ENCODE peak calls at places on chromosomes 4 and X, in six cellular contexts. U, G, H, C, R and X are unnamed samples.
A peak's percentile ranks its signal among the peaks of the same experiment; 100 is the strongest.

GRCh38 chrX:122026665-122027064 is 979.3 kb downstream of the GLUD2 start:
- DNase-seq in U (no peak), G (no peak), H (no peak), C (no peak), R (no peak), X (no peak)

GRCh38 chrX:73922856-73923429 is 359.9 kb downstream of the CHIC1 start:
- DNase-seq in U (no peak), G (no peak), H (no peak), C (no peak), R (no peak), X (no peak)

GRCh38 chr4:24952667-24953066 is 39.8 kb upstream of the CCDC149 start:
- DNase-seq in U (no peak), G (no peak), H (no peak), C (no peak), R (no peak), X (no peak)

GRCh38 chr4:54784188-54784671 is 126.5 kb downstream of the KIT start:
- DNase-seq in U (peak; percentile 40), G (no peak), H (peak; percentile 23), C (peak; percentile 68), R (peak; percentile 79), X (no peak)

GRCh38 chr4:8228319-8229250 is 29.5 kb downstream of the SH3TC1 start:
- DNase-seq in U (no peak), G (peak; percentile 42), H (no peak), C (peak; percentile 77), R (peak; percentile 53), X (peak; percentile 70)

GRCh38 chrX:22699591-22700091 is 300.1 kb upstream of the DDX53 start:
- DNase-seq in U (no peak), G (no peak), H (no peak), C (peak; percentile 1), R (no peak), X (no peak)

GRCh38 chr4:187470061-187470460 is 525.5 kb upstream of the ZFP42 start:
- DNase-seq in U (no peak), G (no peak), H (no peak), C (no peak), R (no peak), X (no peak)

GRCh38 chrX:103640401-103641155 is 11.8 kb downstream of the TCEAL1 start:
- DNase-seq in U (no peak), G (no peak), H (no peak), C (no peak), R (no peak), X (no peak)

GRCh38 chr4:48093949-48094550 is 40.0 kb downstream of the TXK start:
- DNase-seq in U (peak; percentile 80), G (no peak), H (no peak), C (no peak), R (no peak), X (no peak)

GRCh38 chrX:6694977-6695376 is 160.1 kb upstream of the VCX3A start:
- DNase-seq in U (no peak), G (no peak), H (no peak), C (no peak), R (no peak), X (no peak)

GRCh38 chr4:25654031-25654970 is 1.4 kb upstream of the SLC34A2 start:
- DNase-seq in U (peak; percentile 27), G (no peak), H (no peak), C (no peak), R (no peak), X (no peak)

GRCh38 chr4:7301126-7301785 is 108.9 kb downstream of the SORCS2 start:
- DNase-seq in U (no peak), G (no peak), H (no peak), C (no peak), R (no peak), X (no peak)

GRCh38 chr4:169399976-169400767 is 129.4 kb upstream of the SH3RF1 start:
- DNase-seq in U (no peak), G (no peak), H (no peak), C (no peak), R (no peak), X (no peak)

GRCh38 chr4:89009653-89010369 is 47.2 kb downstream of the FAM13A start:
- DNase-seq in U (no peak), G (no peak), H (no peak), C (no peak), R (no peak), X (no peak)

GRCh38 chrX:109300415-109300814 is 181.5 kb downstream of the GUCY2F start:
- DNase-seq in U (no peak), G (no peak), H (no peak), C (no peak), R (no peak), X (no peak)

GRCh38 chr4:84966382-84967291 is at the start of gene WDFY3:
- DNase-seq in U (peak; percentile 74), G (peak; percentile 44), H (peak; percentile 48), C (peak; percentile 86), R (peak; percentile 69), X (no peak)

GRCh38 chr4:168318266-168318895 is at the start of gene DDX60:
- DNase-seq in U (no peak), G (peak; percentile 41), H (peak; percentile 35), C (peak; percentile 23), R (no peak), X (peak; percentile 68)

GRCh38 chr4:40367451-40367850 is 32.3 kb downstream of the CHRNA9 start:
- DNase-seq in U (no peak), G (no peak), H (no peak), C (no peak), R (no peak), X (no peak)

GRCh38 chrX:67094061-67094460 is 449.8 kb upstream of the AR start:
- DNase-seq in U (no peak), G (no peak), H (no peak), C (no peak), R (no peak), X (no peak)

GRCh38 chr4:181578911-181579310 is 664.3 kb upstream of the TENM3 start:
- DNase-seq in U (no peak), G (no peak), H (no peak), C (no peak), R (no peak), X (no peak)

DNA sequence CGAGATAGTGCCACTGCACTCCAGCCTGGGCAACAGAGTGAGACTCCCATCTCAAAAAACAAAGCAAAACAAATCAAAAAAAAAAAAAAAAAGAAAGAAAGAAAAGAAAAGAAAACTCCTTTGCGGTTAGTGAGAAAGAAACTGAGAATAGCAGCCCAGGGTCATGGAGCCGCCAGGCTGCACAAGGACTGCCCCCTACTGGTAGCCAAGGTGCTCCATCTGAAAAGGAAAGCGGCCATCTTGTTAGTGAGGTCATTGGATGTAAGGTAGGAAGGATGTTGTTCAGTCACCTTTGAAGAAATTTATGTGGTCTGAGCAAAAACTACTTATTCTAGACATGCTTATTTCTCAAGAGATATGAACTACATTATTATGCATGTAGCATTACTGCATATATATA is 660.6 kb upstream of the TENM3 start:
- DNase-seq in U (no peak), G (no peak), H (no peak), C (no peak), R (no peak), X (no peak)
- TF ChIP-seq CTCF in U (no peak), G (no peak), H (no peak), C (no peak), R (no peak), X (no peak)

GRCh38 chrX:135476378-135476777 is 44.1 kb upstream of the INTS6L start:
- DNase-seq in U (no peak), G (no peak), H (no peak), C (no peak), R (no peak), X (no peak)

GRCh38 chrX:135480076-135480475 is 40.4 kb upstream of the INTS6L start:
- DNase-seq in U (no peak), G (no peak), H (no peak), C (no peak), R (no peak), X (no peak)

GRCh38 chrX:135481696-135482179 is 38.7 kb upstream of the INTS6L start:
- DNase-seq in U (no peak), G (no peak), H (no peak), C (no peak), R (no peak), X (no peak)

DNA sequence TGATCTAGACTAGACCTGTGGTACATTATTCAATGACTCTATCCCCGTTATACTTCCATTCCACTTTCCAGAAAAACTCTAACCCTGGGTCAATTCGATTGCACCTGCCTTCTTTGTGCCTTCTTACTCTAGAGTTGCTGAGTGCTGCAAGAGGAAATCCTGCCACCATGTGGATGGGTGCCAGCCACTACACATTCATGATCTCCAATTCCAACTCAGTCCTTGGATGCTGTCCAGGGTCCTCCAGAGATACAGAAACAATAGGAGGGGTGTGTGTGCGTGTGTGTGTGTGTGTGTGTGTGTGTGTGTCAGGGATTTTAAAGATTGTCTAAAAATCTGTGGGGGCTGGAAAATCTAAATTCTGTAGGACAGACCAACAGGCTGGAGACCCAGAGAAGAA is 42.9 kb upstream of the INTS6L start:
- DNase-seq in U (peak; percentile 34), G (no peak), H (no peak), C (no peak), R (peak; percentile 11), X (no peak)
- TF ChIP-seq CTCF in U (peak; percentile 59), G (no peak), H (no peak), C (no peak), R (peak; percentile 45), X (no peak)

DNA sequence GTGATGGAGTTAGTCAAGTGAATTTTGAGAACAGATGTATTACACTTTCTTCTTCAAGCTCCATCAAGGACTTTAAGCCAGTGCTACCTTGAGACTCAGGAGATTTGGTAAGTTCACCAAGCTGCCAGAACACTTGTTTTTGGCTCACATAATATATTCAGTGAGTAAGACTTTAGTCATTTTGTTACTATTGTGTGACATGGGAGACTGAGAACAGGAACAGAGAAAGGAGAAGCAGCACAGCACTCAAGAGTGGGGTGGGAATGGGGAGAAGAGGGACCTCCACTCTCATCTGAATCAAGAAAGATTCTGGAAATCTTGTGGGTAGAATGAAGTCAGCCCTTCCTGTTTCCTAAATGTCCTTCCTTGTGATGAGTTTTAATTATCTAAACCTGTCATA is 87.3 kb upstream of the TET2 start:
- DNase-seq in U (no peak), G (no peak), H (no peak), C (no peak), R (no peak), X (no peak)
- TF ChIP-seq CTCF in U (no peak), G (no peak), H (no peak), C (no peak), R (no peak), X (no peak)

DNA sequence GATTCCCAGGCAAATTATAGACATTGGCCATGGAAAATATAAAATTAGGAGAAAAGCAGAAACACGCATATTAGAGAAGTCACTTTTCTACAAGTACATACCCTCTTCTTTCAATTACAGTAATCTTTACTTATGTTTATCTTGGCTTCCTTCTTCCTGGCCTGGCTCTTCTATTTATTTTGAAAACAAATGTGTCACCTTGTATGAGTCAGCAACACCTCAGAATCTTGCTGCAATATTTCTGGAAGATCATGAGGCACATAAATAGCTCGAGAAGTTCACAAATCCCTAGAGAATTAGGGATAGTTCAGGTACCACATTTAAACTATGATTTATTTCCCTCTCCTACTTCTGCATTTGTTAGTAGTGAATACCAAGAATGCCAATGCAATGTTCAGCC is 124.6 kb downstream of the ANOS1 start:
- DNase-seq in U (peak; percentile 30), G (no peak), H (no peak), C (peak; percentile 2), R (no peak), X (no peak)
- TF ChIP-seq CTCF in U (no peak), G (no peak), H (no peak), C (no peak), R (no peak), X (no peak)

GRCh38 chrX:151742311-151742710 is 7.8 kb downstream of the CNGA2 start:
- DNase-seq in U (no peak), G (no peak), H (no peak), C (no peak), R (no peak), X (no peak)
- TF ChIP-seq CTCF in U (no peak), G (no peak), H (no peak), C (no peak), R (no peak), X (no peak)